ENCODE peak calls at places on chromosome 9, in four cellular contexts. U is lower lobe of right lung, J is choroid plexus epithelial cell, A is heart left ventricle. Y is an unnamed sample.

GRCh38 chr9:126613656-126614055 is at the start of gene LMX1B:
- DNase-seq in U (no peak), J (peak), A (peak), Y (no peak)

GRCh38 chr9:81565609-81566008 is 123.7 kb downstream of the TLE1 start:
- DNase-seq in U (no peak), J (no peak), A (no peak), Y (no peak)

GRCh38 chr9:124870723-124871122 is 8.8 kb downstream of the ARPC5L start:
- DNase-seq in U (no peak), J (no peak), A (no peak), Y (no peak)

GRCh38 chr9:2291980-2292704 is 277.0 kb downstream of the SMARCA2 start:
- DNase-seq in U (no peak), J (peak), A (no peak), Y (no peak)

GRCh38 chr9:120694559-120694958 is 19.7 kb downstream of the MEGF9 start:
- DNase-seq in U (no peak), J (no peak), A (no peak), Y (no peak)

GRCh38 chr9:87685871-87686519 is 39.9 kb upstream of the CTSL start:
- DNase-seq in U (peak), J (peak), A (peak), Y (no peak)

GRCh38 chr9:69376651-69377050 is 51.6 kb downstream of the ENTREP1 start:
- DNase-seq in U (peak), J (peak), A (peak), Y (no peak)

GRCh38 chr9:91060520-91061343 is 259.1 kb downstream of the SYK start:
- DNase-seq in U (no peak), J (peak), A (peak), Y (no peak)

GRCh38 chr9:105656131-105656921 is 5.9 kb upstream of the TAL2 start:
- DNase-seq in U (no peak), J (no peak), A (peak), Y (no peak)
- TF ChIP-seq CTCF in U (peak), J (no peak), A (peak), Y (peak)

GRCh38 chr9:92671323-92671722 is 1.4 kb upstream of the IPPK start:
- DNase-seq in U (no peak), J (peak), A (peak), Y (no peak)
- TF ChIP-seq CTCF in U (no peak), J (no peak), A (no peak), Y (no peak)

GRCh38 chr9:109320734-109321448 is at the start of gene EPB41L4B:
- DNase-seq in U (peak), J (peak), A (peak), Y (peak)

GRCh38 chr9:109317979-109318671 is 2.7 kb downstream of the EPB41L4B start:
- DNase-seq in U (no peak), J (no peak), A (no peak), Y (no peak)

GRCh38 chr9:109319072-109319630 is 1.7 kb downstream of the EPB41L4B start:
- DNase-seq in U (peak), J (no peak), A (no peak), Y (no peak)

GRCh38 chr9:109320338-109320733 is 523 bp downstream of the EPB41L4B start:
- DNase-seq in U (no peak), J (no peak), A (no peak), Y (no peak)

GRCh38 chr9:109319631-109320233 is 1.1 kb downstream of the EPB41L4B start:
- DNase-seq in U (peak), J (no peak), A (no peak), Y (no peak)
- TF ChIP-seq CTCF in U (no peak), J (no peak), A (no peak), Y (no peak)

GRCh38 chr9:73199886-73200285 is 48.2 kb downstream of the ANXA1 start:
- DNase-seq in U (no peak), J (peak), A (no peak), Y (no peak)
- TF ChIP-seq CTCF in U (no peak), J (peak), A (no peak), Y (no peak)

GRCh38 chr9:71490810-71491209 is 277.5 kb downstream of the CEMIP2 start:
- DNase-seq in U (no peak), J (peak), A (no peak), Y (no peak)
- TF ChIP-seq CTCF in U (no peak), J (peak), A (peak), Y (peak)

GRCh38 chr9:9912459-9912858 is 700.3 kb downstream of the PTPRD start:
- DNase-seq in U (no peak), J (peak), A (no peak), Y (no peak)
- TF ChIP-seq CTCF in U (no peak), J (peak), A (no peak), Y (peak)

Y was measured in GM12864.